ENCODE peak calls at places on chromosome 16, in four cellular contexts. One of them, this sample, is unnamed.

GRCh38 chr16:66706506-66706880 is 9.9 kb upstream of the CMTM4 start:
- DNase-seq in uterus: no peak
- DNase-seq in mammary epithelial cell: no peak
- DNase-seq in Peyer's patch: no peak
- DNase-seq in this sample: no peak

GRCh38 chr16:5056347-5056746 is 9.4 kb downstream of the C16orf89 start:
- DNase-seq in uterus: no peak
- DNase-seq in mammary epithelial cell: no peak
- DNase-seq in Peyer's patch: peak; percentile 22
- DNase-seq in this sample: peak; percentile 18

GRCh38 chr16:24146523-24146922 is 109.6 kb upstream of the CACNG3 start:
- DNase-seq in uterus: no peak
- DNase-seq in mammary epithelial cell: no peak
- DNase-seq in Peyer's patch: no peak
- DNase-seq in this sample: no peak

GRCh38 chr16:27628216-27628945 is 78.4 kb downstream of the KATNIP start:
- DNase-seq in uterus: no peak
- DNase-seq in mammary epithelial cell: no peak
- DNase-seq in Peyer's patch: no peak
- DNase-seq in this sample: no peak

GRCh38 chr16:76539609-76540008 is 262.4 kb downstream of the CNTNAP4 start:
- DNase-seq in uterus: no peak
- DNase-seq in mammary epithelial cell: no peak
- DNase-seq in Peyer's patch: no peak
- DNase-seq in this sample: no peak

GRCh38 chr16:1708768-1709180 is 2.8 kb downstream of the MAPK8IP3 start:
- DNase-seq in uterus: no peak
- DNase-seq in mammary epithelial cell: no peak
- DNase-seq in Peyer's patch: no peak
- DNase-seq in this sample: no peak

GRCh38 chr16:23296994-23297393 is 5.1 kb upstream of the SCNN1B start:
- DNase-seq in uterus: no peak
- DNase-seq in mammary epithelial cell: no peak
- DNase-seq in Peyer's patch: no peak
- DNase-seq in this sample: no peak

GRCh38 chr16:35391328-35391727 is 1931.9 kb downstream of the TP53TG3F start:
- DNase-seq in uterus: no peak
- DNase-seq in mammary epithelial cell: peak; percentile 29
- DNase-seq in Peyer's patch: no peak
- DNase-seq in this sample: peak; percentile 19

GRCh38 chr16:84138500-84138823 is 6.5 kb downstream of the HSDL1 start:
- DNase-seq in uterus: no peak
- DNase-seq in mammary epithelial cell: no peak
- DNase-seq in Peyer's patch: no peak
- DNase-seq in this sample: no peak

GRCh38 chr16:89123001-89123830 is 29.6 kb downstream of the ACSF3 start:
- DNase-seq in uterus: no peak
- DNase-seq in mammary epithelial cell: peak; percentile 9
- DNase-seq in Peyer's patch: no peak
- DNase-seq in this sample: peak; percentile 27

GRCh38 chr16:19728636-19728965 is 10.5 kb downstream of the IQCK start:
- DNase-seq in uterus: no peak
- DNase-seq in mammary epithelial cell: no peak
- DNase-seq in Peyer's patch: no peak
- DNase-seq in this sample: no peak

GRCh38 chr16:78452030-78452429 is 352.6 kb downstream of the WWOX start:
- DNase-seq in uterus: no peak
- DNase-seq in mammary epithelial cell: no peak
- DNase-seq in Peyer's patch: no peak
- DNase-seq in this sample: no peak

GRCh38 chr16:83013071-83013470 is 386.3 kb downstream of the CDH13 start:
- DNase-seq in uterus: no peak
- DNase-seq in mammary epithelial cell: no peak
- DNase-seq in Peyer's patch: no peak
- DNase-seq in this sample: no peak

GRCh38 chr16:454397-454940 is 29.0 kb downstream of the RAB11FIP3 start:
- DNase-seq in uterus: no peak
- DNase-seq in mammary epithelial cell: no peak
- DNase-seq in Peyer's patch: no peak
- DNase-seq in this sample: no peak

DNA sequence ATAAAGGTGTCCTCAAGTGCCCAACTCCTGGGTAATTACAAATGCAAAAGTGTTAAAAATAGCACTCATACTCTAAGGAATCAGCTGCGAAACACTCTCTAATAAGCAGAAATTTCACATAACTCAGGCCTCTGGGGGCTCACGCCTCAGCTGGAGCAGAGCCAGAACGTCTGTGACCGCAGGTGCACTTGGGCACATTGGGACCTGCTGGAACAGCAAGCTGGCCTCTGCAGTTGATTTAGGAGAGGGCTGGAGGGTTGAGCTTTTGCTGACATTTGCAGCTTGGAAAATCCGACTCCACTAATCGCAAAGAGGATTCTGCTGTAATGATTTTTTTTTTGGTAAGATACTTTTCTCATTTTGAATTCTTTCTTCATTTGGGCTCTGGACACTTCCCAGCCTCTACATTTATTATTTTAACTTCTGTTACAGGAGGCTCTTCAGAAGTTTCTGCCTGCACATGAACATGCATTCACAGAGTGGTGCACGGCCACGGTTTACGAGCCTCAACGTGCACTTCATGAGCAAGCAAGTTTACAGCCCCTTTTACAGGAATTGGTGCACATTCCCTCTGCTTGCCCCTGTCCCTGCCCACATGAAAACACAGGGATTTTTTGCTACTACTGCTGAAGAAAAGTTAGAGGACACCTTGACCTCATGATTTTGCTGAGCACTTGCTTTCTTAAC is 4.1 kb upstream of the SNTB2 start:
- DNase-seq in uterus: no peak
- DNase-seq in mammary epithelial cell: peak; percentile 44
- DNase-seq in Peyer's patch: no peak
- DNase-seq in this sample: no peak
- TF ChIP-seq CTCF in uterus: no peak
- TF ChIP-seq CTCF in mammary epithelial cell: no peak
- TF ChIP-seq CTCF in Peyer's patch: no peak
- TF ChIP-seq CTCF in this sample: no peak

GRCh38 chr16:2821483-2822157 is 4.6 kb downstream of the PRSS21 start:
- DNase-seq in uterus: peak; percentile 1
- DNase-seq in mammary epithelial cell: no peak
- DNase-seq in Peyer's patch: no peak
- DNase-seq in this sample: no peak

GRCh38 chr16:2819179-2819938 is 2.3 kb downstream of the PRSS21 start:
- DNase-seq in uterus: no peak
- DNase-seq in mammary epithelial cell: no peak
- DNase-seq in Peyer's patch: no peak
- DNase-seq in this sample: no peak

GRCh38 chr16:2819939-2820835 is 3.1 kb downstream of the PRSS21 start:
- DNase-seq in uterus: no peak
- DNase-seq in mammary epithelial cell: no peak
- DNase-seq in Peyer's patch: no peak
- DNase-seq in this sample: no peak

GRCh38 chr16:2822158-2822495 is 5.1 kb downstream of the PRSS21 start:
- DNase-seq in uterus: peak; percentile 4
- DNase-seq in mammary epithelial cell: no peak
- DNase-seq in Peyer's patch: no peak
- DNase-seq in this sample: no peak

DNA sequence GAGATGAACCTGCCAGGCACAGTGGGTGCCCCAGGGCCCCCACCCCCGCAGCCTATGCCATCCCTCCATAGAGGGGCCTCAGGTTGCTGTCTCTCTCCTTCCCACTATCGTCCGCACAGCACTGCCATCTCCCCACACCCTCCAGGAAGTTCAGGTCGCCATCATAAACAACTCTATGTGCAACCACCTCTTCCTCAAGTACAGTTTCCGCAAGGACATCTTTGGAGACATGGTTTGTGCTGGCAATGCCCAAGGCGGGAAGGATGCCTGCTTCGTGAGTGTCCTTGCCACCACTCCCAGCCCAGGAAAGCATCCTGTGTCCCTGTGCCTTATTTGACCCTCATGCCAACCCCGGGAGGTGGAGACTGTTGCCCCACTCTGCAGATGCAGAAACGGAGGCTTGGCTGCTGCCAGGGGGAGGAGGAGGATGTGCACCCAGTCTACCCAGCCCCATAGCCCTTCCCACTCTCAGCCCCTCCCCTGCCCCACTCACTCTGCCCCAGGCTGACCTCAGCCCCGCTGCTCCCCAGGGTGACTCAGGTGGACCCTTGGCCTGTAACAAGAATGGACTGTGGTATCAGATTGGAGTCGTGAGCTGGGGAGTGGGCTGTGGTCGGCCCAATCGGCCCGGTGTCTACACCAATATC is 3.9 kb downstream of the PRSS21 start:
- DNase-seq in uterus: no peak
- DNase-seq in mammary epithelial cell: no peak
- DNase-seq in Peyer's patch: no peak
- DNase-seq in this sample: no peak
- H3K4me1 ChIP-seq in uterus: no peaks in the 10 kb centered on the region
- H3K4me1 ChIP-seq in mammary epithelial cell: no peaks in the 10 kb centered on the region
- H3K4me1 ChIP-seq in Peyer's patch: no peaks in the 10 kb centered on the region
- H3K4me1 ChIP-seq in this sample: no peaks in the 10 kb centered on the region

DNA sequence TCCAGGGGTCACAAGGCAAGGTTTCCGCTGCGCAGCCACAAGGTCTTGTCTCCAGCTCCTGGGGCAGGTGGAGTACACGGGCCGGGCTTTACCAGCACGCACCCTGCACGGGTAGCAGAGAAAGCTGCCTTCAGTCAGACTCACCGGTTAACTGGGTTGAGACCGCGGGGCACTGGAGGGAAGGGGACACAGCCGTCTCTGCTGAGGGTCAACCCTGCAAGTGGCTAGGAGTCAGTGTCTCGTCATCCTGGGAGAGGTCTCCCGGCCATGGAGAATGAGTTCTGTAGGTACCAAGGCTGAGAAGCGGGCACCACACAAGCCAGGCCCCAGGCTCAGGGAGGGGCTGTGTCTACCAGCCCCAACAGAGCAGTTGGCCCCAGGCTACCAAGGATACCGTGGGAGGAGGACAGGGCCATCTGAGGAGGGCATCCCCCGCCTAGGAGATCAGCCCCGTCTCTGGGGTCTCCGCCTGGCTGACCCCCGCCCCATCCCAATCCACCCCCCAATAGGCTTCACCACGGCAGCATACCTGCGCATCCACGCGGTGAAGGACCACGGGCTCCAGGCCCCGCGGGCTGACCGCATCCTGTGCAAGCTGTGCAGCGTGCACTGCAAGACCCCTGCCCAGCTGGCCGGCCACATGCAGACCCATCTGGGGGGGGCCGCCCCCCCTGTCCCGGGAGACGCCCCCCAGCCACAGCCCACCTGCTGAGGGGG is 2.8 kb upstream of the PRRT2 start:
- DNase-seq in uterus: peak; percentile 38
- DNase-seq in mammary epithelial cell: no peak
- DNase-seq in Peyer's patch: no peak
- DNase-seq in this sample: no peak
- H3K27ac ChIP-seq in uterus: peak overlapping the region; percentile 96
- H3K27ac ChIP-seq in mammary epithelial cell: no peak overlapping the region
- H3K27ac ChIP-seq in Peyer's patch: peak overlapping the region; percentile 98
- H3K27ac ChIP-seq in this sample: no peak overlapping the region

GRCh38 chr16:72995151-72995881 is 52.6 kb downstream of the ZFHX3 start:
- DNase-seq in uterus: no peak
- DNase-seq in mammary epithelial cell: no peak
- DNase-seq in Peyer's patch: no peak
- DNase-seq in this sample: no peak
- TF ChIP-seq CTCF in uterus: peak; percentile 15
- TF ChIP-seq CTCF in mammary epithelial cell: peak; percentile 36
- TF ChIP-seq CTCF in Peyer's patch: peak; percentile 40
- TF ChIP-seq CTCF in this sample: peak; percentile 43

DNA sequence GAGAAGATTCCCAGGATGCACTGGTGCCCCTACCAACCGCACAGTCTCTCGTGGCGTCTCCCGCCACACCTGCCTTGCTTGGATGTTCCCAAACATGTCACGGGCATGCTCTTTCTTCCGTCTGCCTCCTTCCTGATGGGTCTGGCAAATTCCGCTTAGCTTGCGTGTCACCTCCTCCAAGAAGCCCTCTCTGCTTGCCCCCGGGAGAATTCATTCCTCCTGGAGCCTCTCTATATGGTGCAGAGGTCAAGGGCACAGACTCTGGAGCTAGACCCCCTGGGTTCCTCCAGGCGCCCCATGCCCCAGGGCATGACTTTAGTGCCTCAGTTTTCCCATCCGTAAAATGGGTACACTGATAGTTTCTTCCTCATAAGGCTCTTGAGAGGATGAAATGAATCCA is 21.1 kb downstream of the LITAF start:
- DNase-seq in uterus: no peak
- DNase-seq in mammary epithelial cell: no peak
- DNase-seq in Peyer's patch: no peak
- DNase-seq in this sample: no peak
- H3K4me1 ChIP-seq in uterus: no peaks in the 10 kb centered on the region
- H3K4me1 ChIP-seq in mammary epithelial cell: peaks cover 27% of the 10 kb centered on the region
- H3K4me1 ChIP-seq in Peyer's patch: peaks cover 16% of the 10 kb centered on the region
- H3K4me1 ChIP-seq in this sample: peaks cover 22% of the 10 kb centered on the region

DNA sequence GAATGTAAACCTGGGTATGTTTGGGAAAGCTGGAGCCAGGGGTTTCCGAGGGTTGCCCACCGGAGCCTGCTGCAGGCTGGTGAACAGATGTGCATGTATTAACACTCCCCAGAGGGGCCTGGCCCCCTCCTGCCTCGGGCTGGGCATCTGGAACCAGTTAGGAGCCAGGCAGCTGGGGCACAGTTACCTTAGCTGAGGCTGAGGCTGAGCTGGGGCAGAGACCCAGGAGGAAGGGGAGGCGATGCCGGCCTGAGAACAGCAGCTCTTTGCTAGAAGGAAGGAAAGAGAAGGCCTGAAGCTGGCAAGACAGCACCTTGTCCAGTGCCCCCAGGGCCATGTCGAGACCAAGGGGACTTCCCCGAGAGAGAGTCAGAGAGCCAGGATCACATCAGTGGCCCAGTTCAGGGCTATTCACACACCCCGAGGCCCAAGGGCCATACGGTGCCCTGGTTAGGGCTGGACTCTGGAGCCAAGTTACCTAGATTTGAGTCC is 65.8 kb downstream of the RMI2 start:
- DNase-seq in uterus: no peak
- DNase-seq in mammary epithelial cell: no peak
- DNase-seq in Peyer's patch: no peak
- DNase-seq in this sample: no peak
- H3K27ac ChIP-seq in uterus: no peak overlapping the region
- H3K27ac ChIP-seq in mammary epithelial cell: no peak overlapping the region
- H3K27ac ChIP-seq in Peyer's patch: no peak overlapping the region
- H3K27ac ChIP-seq in this sample: no peak overlapping the region

GRCh38 chr16:73033271-73033998 is 14.5 kb downstream of the ZFHX3 start:
- DNase-seq in uterus: no peak
- DNase-seq in mammary epithelial cell: no peak
- DNase-seq in Peyer's patch: no peak
- DNase-seq in this sample: no peak

GRCh38 chr16:73037845-73038570 is 9.9 kb downstream of the ZFHX3 start:
- DNase-seq in uterus: no peak
- DNase-seq in mammary epithelial cell: no peak
- DNase-seq in Peyer's patch: no peak
- DNase-seq in this sample: no peak

GRCh38 chr16:73034374-73034773 is 13.6 kb downstream of the ZFHX3 start:
- DNase-seq in uterus: no peak
- DNase-seq in mammary epithelial cell: no peak
- DNase-seq in Peyer's patch: no peak
- DNase-seq in this sample: no peak

GRCh38 chr16:73037331-73037745 is 10.6 kb downstream of the ZFHX3 start:
- DNase-seq in uterus: no peak
- DNase-seq in mammary epithelial cell: no peak
- DNase-seq in Peyer's patch: no peak
- DNase-seq in this sample: no peak

GRCh38 chr16:73036074-73036826 is 11.7 kb downstream of the ZFHX3 start:
- DNase-seq in uterus: no peak
- DNase-seq in mammary epithelial cell: no peak
- DNase-seq in Peyer's patch: no peak
- DNase-seq in this sample: no peak
- TF ChIP-seq CTCF in uterus: no peak
- TF ChIP-seq CTCF in mammary epithelial cell: no peak
- TF ChIP-seq CTCF in Peyer's patch: no peak
- TF ChIP-seq CTCF in this sample: no peak

GRCh38 chr16:85436207-85436606 is 176.9 kb upstream of the GSE1 start:
- DNase-seq in uterus: no peak
- DNase-seq in mammary epithelial cell: no peak
- DNase-seq in Peyer's patch: no peak
- DNase-seq in this sample: no peak
- H3K4me1 ChIP-seq in uterus: peaks cover 9% of the 10 kb centered on the region
- H3K4me1 ChIP-seq in mammary epithelial cell: no peaks in the 10 kb centered on the region
- H3K4me1 ChIP-seq in Peyer's patch: peaks cover 22% of the 10 kb centered on the region
- H3K4me1 ChIP-seq in this sample: no peaks in the 10 kb centered on the region

This sample was measured in foreskin keratinocyte.